ENCODE peak calls at places on chromosome 2, in five cellular contexts. One of them, this sample, is unnamed.
A peak's percentile ranks its signal among the peaks of the same experiment; 100 is the strongest.

GRCh38 chr2:24766609-24767008 is 26.6 kb downstream of the PTRHD1 start:
- DNase-seq in stimulated activated CD8-positive, alpha-beta memory T cell treated with anti-CD3 and anti-CD28 coated beads, Interleukin-15, amount 100 ng/mL, for 1 hour: no peak
- DNase-seq in HTR-8/SVneo: no peak
- DNase-seq in activated CD8-positive, alpha-beta T cell treated with anti-CD3 and anti-CD28 coated beads, Interleukin-2, amount 10 ng/mL, durations not matched to agents 7 days and 5 days: no peak
- DNase-seq in stimulated activated naive CD8-positive, alpha-beta T cell treated with anti-CD3 and anti-CD28 coated beads, Interleukin-15, amount 100 ng/mL, for 72 hours: no peak
- DNase-seq in this sample: no peak

GRCh38 chr2:200319587-200320337 is 13.3 kb downstream of the SPATS2L start:
- DNase-seq in stimulated activated CD8-positive, alpha-beta memory T cell treated with anti-CD3 and anti-CD28 coated beads, Interleukin-15, amount 100 ng/mL, for 1 hour: no peak
- DNase-seq in HTR-8/SVneo: peak; percentile 51
- DNase-seq in activated CD8-positive, alpha-beta T cell treated with anti-CD3 and anti-CD28 coated beads, Interleukin-2, amount 10 ng/mL, durations not matched to agents 7 days and 5 days: no peak
- DNase-seq in stimulated activated naive CD8-positive, alpha-beta T cell treated with anti-CD3 and anti-CD28 coated beads, Interleukin-15, amount 100 ng/mL, for 72 hours: no peak
- DNase-seq in this sample: no peak

GRCh38 chr2:162521871-162522655 is 178.1 kb downstream of the GCA start:
- DNase-seq in stimulated activated CD8-positive, alpha-beta memory T cell treated with anti-CD3 and anti-CD28 coated beads, Interleukin-15, amount 100 ng/mL, for 1 hour: no peak
- DNase-seq in HTR-8/SVneo: no peak
- DNase-seq in activated CD8-positive, alpha-beta T cell treated with anti-CD3 and anti-CD28 coated beads, Interleukin-2, amount 10 ng/mL, durations not matched to agents 7 days and 5 days: no peak
- DNase-seq in stimulated activated naive CD8-positive, alpha-beta T cell treated with anti-CD3 and anti-CD28 coated beads, Interleukin-15, amount 100 ng/mL, for 72 hours: no peak
- DNase-seq in this sample: no peak

GRCh38 chr2:181396575-181397062 is 60.6 kb upstream of the ITGA4 start:
- DNase-seq in stimulated activated CD8-positive, alpha-beta memory T cell treated with anti-CD3 and anti-CD28 coated beads, Interleukin-15, amount 100 ng/mL, for 1 hour: no peak
- DNase-seq in HTR-8/SVneo: no peak
- DNase-seq in activated CD8-positive, alpha-beta T cell treated with anti-CD3 and anti-CD28 coated beads, Interleukin-2, amount 10 ng/mL, durations not matched to agents 7 days and 5 days: no peak
- DNase-seq in stimulated activated naive CD8-positive, alpha-beta T cell treated with anti-CD3 and anti-CD28 coated beads, Interleukin-15, amount 100 ng/mL, for 72 hours: no peak
- DNase-seq in this sample: no peak

GRCh38 chr2:199160677-199161465 is 296.9 kb downstream of the SATB2 start:
- DNase-seq in stimulated activated CD8-positive, alpha-beta memory T cell treated with anti-CD3 and anti-CD28 coated beads, Interleukin-15, amount 100 ng/mL, for 1 hour: no peak
- DNase-seq in HTR-8/SVneo: peak; percentile 0
- DNase-seq in activated CD8-positive, alpha-beta T cell treated with anti-CD3 and anti-CD28 coated beads, Interleukin-2, amount 10 ng/mL, durations not matched to agents 7 days and 5 days: no peak
- DNase-seq in stimulated activated naive CD8-positive, alpha-beta T cell treated with anti-CD3 and anti-CD28 coated beads, Interleukin-15, amount 100 ng/mL, for 72 hours: no peak
- DNase-seq in this sample: no peak

GRCh38 chr2:45343618-45344017 is 267.4 kb downstream of the SRBD1 start:
- DNase-seq in stimulated activated CD8-positive, alpha-beta memory T cell treated with anti-CD3 and anti-CD28 coated beads, Interleukin-15, amount 100 ng/mL, for 1 hour: no peak
- DNase-seq in HTR-8/SVneo: no peak
- DNase-seq in activated CD8-positive, alpha-beta T cell treated with anti-CD3 and anti-CD28 coated beads, Interleukin-2, amount 10 ng/mL, durations not matched to agents 7 days and 5 days: no peak
- DNase-seq in stimulated activated naive CD8-positive, alpha-beta T cell treated with anti-CD3 and anti-CD28 coated beads, Interleukin-15, amount 100 ng/mL, for 72 hours: no peak
- DNase-seq in this sample: no peak

GRCh38 chr2:191840916-191841315 is 6.0 kb downstream of the CAVIN2 start:
- DNase-seq in stimulated activated CD8-positive, alpha-beta memory T cell treated with anti-CD3 and anti-CD28 coated beads, Interleukin-15, amount 100 ng/mL, for 1 hour: no peak
- DNase-seq in HTR-8/SVneo: no peak
- DNase-seq in activated CD8-positive, alpha-beta T cell treated with anti-CD3 and anti-CD28 coated beads, Interleukin-2, amount 10 ng/mL, durations not matched to agents 7 days and 5 days: no peak
- DNase-seq in stimulated activated naive CD8-positive, alpha-beta T cell treated with anti-CD3 and anti-CD28 coated beads, Interleukin-15, amount 100 ng/mL, for 72 hours: no peak
- DNase-seq in this sample: no peak

GRCh38 chr2:40032650-40033319 is 253.7 kb upstream of the THUMPD2 start:
- DNase-seq in stimulated activated CD8-positive, alpha-beta memory T cell treated with anti-CD3 and anti-CD28 coated beads, Interleukin-15, amount 100 ng/mL, for 1 hour: no peak
- DNase-seq in HTR-8/SVneo: no peak
- DNase-seq in activated CD8-positive, alpha-beta T cell treated with anti-CD3 and anti-CD28 coated beads, Interleukin-2, amount 10 ng/mL, durations not matched to agents 7 days and 5 days: no peak
- DNase-seq in stimulated activated naive CD8-positive, alpha-beta T cell treated with anti-CD3 and anti-CD28 coated beads, Interleukin-15, amount 100 ng/mL, for 72 hours: no peak
- DNase-seq in this sample: no peak

GRCh38 chr2:27211943-27212625 is at the start of the genes ATRAID and SLC5A6:
- DNase-seq in stimulated activated CD8-positive, alpha-beta memory T cell treated with anti-CD3 and anti-CD28 coated beads, Interleukin-15, amount 100 ng/mL, for 1 hour: peak; percentile 70
- DNase-seq in HTR-8/SVneo: peak; percentile 97
- DNase-seq in activated CD8-positive, alpha-beta T cell treated with anti-CD3 and anti-CD28 coated beads, Interleukin-2, amount 10 ng/mL, durations not matched to agents 7 days and 5 days: peak; percentile 91
- DNase-seq in stimulated activated naive CD8-positive, alpha-beta T cell treated with anti-CD3 and anti-CD28 coated beads, Interleukin-15, amount 100 ng/mL, for 72 hours: peak; percentile 91
- DNase-seq in this sample: peak; percentile 91

GRCh38 chr2:235724964-235725603 is 231.2 kb downstream of the AGAP1 start:
- DNase-seq in stimulated activated CD8-positive, alpha-beta memory T cell treated with anti-CD3 and anti-CD28 coated beads, Interleukin-15, amount 100 ng/mL, for 1 hour: no peak
- DNase-seq in HTR-8/SVneo: no peak
- DNase-seq in activated CD8-positive, alpha-beta T cell treated with anti-CD3 and anti-CD28 coated beads, Interleukin-2, amount 10 ng/mL, durations not matched to agents 7 days and 5 days: no peak
- DNase-seq in stimulated activated naive CD8-positive, alpha-beta T cell treated with anti-CD3 and anti-CD28 coated beads, Interleukin-15, amount 100 ng/mL, for 72 hours: no peak
- DNase-seq in this sample: peak; percentile 79

GRCh38 chr2:160652236-160652635 is 158.6 kb upstream of the RBMS1 start:
- DNase-seq in stimulated activated CD8-positive, alpha-beta memory T cell treated with anti-CD3 and anti-CD28 coated beads, Interleukin-15, amount 100 ng/mL, for 1 hour: peak; percentile 20
- DNase-seq in HTR-8/SVneo: no peak
- DNase-seq in activated CD8-positive, alpha-beta T cell treated with anti-CD3 and anti-CD28 coated beads, Interleukin-2, amount 10 ng/mL, durations not matched to agents 7 days and 5 days: peak; percentile 86
- DNase-seq in stimulated activated naive CD8-positive, alpha-beta T cell treated with anti-CD3 and anti-CD28 coated beads, Interleukin-15, amount 100 ng/mL, for 72 hours: peak; percentile 30
- DNase-seq in this sample: peak; percentile 58

GRCh38 chr2:28680657-28681056 is 71.0 kb upstream of the PPP1CB start:
- DNase-seq in stimulated activated CD8-positive, alpha-beta memory T cell treated with anti-CD3 and anti-CD28 coated beads, Interleukin-15, amount 100 ng/mL, for 1 hour: no peak
- DNase-seq in HTR-8/SVneo: no peak
- DNase-seq in activated CD8-positive, alpha-beta T cell treated with anti-CD3 and anti-CD28 coated beads, Interleukin-2, amount 10 ng/mL, durations not matched to agents 7 days and 5 days: no peak
- DNase-seq in stimulated activated naive CD8-positive, alpha-beta T cell treated with anti-CD3 and anti-CD28 coated beads, Interleukin-15, amount 100 ng/mL, for 72 hours: no peak
- DNase-seq in this sample: no peak

GRCh38 chr2:182522428-182522896 is 95.6 kb upstream of the PDE1A start:
- DNase-seq in stimulated activated CD8-positive, alpha-beta memory T cell treated with anti-CD3 and anti-CD28 coated beads, Interleukin-15, amount 100 ng/mL, for 1 hour: no peak
- DNase-seq in HTR-8/SVneo: no peak
- DNase-seq in activated CD8-positive, alpha-beta T cell treated with anti-CD3 and anti-CD28 coated beads, Interleukin-2, amount 10 ng/mL, durations not matched to agents 7 days and 5 days: no peak
- DNase-seq in stimulated activated naive CD8-positive, alpha-beta T cell treated with anti-CD3 and anti-CD28 coated beads, Interleukin-15, amount 100 ng/mL, for 72 hours: no peak
- DNase-seq in this sample: no peak

GRCh38 chr2:42448163-42448562 is 45.6 kb downstream of the KCNG3 start:
- DNase-seq in stimulated activated CD8-positive, alpha-beta memory T cell treated with anti-CD3 and anti-CD28 coated beads, Interleukin-15, amount 100 ng/mL, for 1 hour: no peak
- DNase-seq in HTR-8/SVneo: no peak
- DNase-seq in activated CD8-positive, alpha-beta T cell treated with anti-CD3 and anti-CD28 coated beads, Interleukin-2, amount 10 ng/mL, durations not matched to agents 7 days and 5 days: no peak
- DNase-seq in stimulated activated naive CD8-positive, alpha-beta T cell treated with anti-CD3 and anti-CD28 coated beads, Interleukin-15, amount 100 ng/mL, for 72 hours: no peak
- DNase-seq in this sample: no peak

GRCh38 chr2:98793275-98793674 is 62.3 kb upstream of the MGAT4A start:
- DNase-seq in stimulated activated CD8-positive, alpha-beta memory T cell treated with anti-CD3 and anti-CD28 coated beads, Interleukin-15, amount 100 ng/mL, for 1 hour: no peak
- DNase-seq in HTR-8/SVneo: no peak
- DNase-seq in activated CD8-positive, alpha-beta T cell treated with anti-CD3 and anti-CD28 coated beads, Interleukin-2, amount 10 ng/mL, durations not matched to agents 7 days and 5 days: no peak
- DNase-seq in stimulated activated naive CD8-positive, alpha-beta T cell treated with anti-CD3 and anti-CD28 coated beads, Interleukin-15, amount 100 ng/mL, for 72 hours: no peak
- DNase-seq in this sample: no peak

GRCh38 chr2:200735061-200735460 is 76.6 kb upstream of the BZW1 start:
- DNase-seq in stimulated activated CD8-positive, alpha-beta memory T cell treated with anti-CD3 and anti-CD28 coated beads, Interleukin-15, amount 100 ng/mL, for 1 hour: no peak
- DNase-seq in HTR-8/SVneo: no peak
- DNase-seq in activated CD8-positive, alpha-beta T cell treated with anti-CD3 and anti-CD28 coated beads, Interleukin-2, amount 10 ng/mL, durations not matched to agents 7 days and 5 days: no peak
- DNase-seq in stimulated activated naive CD8-positive, alpha-beta T cell treated with anti-CD3 and anti-CD28 coated beads, Interleukin-15, amount 100 ng/mL, for 72 hours: no peak
- DNase-seq in this sample: no peak

GRCh38 chr2:30899655-30900054 is 92.4 kb upstream of the CAPN13 start:
- DNase-seq in stimulated activated CD8-positive, alpha-beta memory T cell treated with anti-CD3 and anti-CD28 coated beads, Interleukin-15, amount 100 ng/mL, for 1 hour: no peak
- DNase-seq in HTR-8/SVneo: no peak
- DNase-seq in activated CD8-positive, alpha-beta T cell treated with anti-CD3 and anti-CD28 coated beads, Interleukin-2, amount 10 ng/mL, durations not matched to agents 7 days and 5 days: no peak
- DNase-seq in stimulated activated naive CD8-positive, alpha-beta T cell treated with anti-CD3 and anti-CD28 coated beads, Interleukin-15, amount 100 ng/mL, for 72 hours: no peak
- DNase-seq in this sample: no peak

GRCh38 chr2:66439291-66440010 is 4.5 kb downstream of the MEIS1 start:
- DNase-seq in stimulated activated CD8-positive, alpha-beta memory T cell treated with anti-CD3 and anti-CD28 coated beads, Interleukin-15, amount 100 ng/mL, for 1 hour: no peak
- DNase-seq in HTR-8/SVneo: no peak
- DNase-seq in activated CD8-positive, alpha-beta T cell treated with anti-CD3 and anti-CD28 coated beads, Interleukin-2, amount 10 ng/mL, durations not matched to agents 7 days and 5 days: no peak
- DNase-seq in stimulated activated naive CD8-positive, alpha-beta T cell treated with anti-CD3 and anti-CD28 coated beads, Interleukin-15, amount 100 ng/mL, for 72 hours: no peak
- DNase-seq in this sample: peak; percentile 70

GRCh38 chr2:88179228-88179679 is 9.1 kb downstream of the THNSL2 start:
- DNase-seq in stimulated activated CD8-positive, alpha-beta memory T cell treated with anti-CD3 and anti-CD28 coated beads, Interleukin-15, amount 100 ng/mL, for 1 hour: no peak
- DNase-seq in HTR-8/SVneo: no peak
- DNase-seq in activated CD8-positive, alpha-beta T cell treated with anti-CD3 and anti-CD28 coated beads, Interleukin-2, amount 10 ng/mL, durations not matched to agents 7 days and 5 days: no peak
- DNase-seq in stimulated activated naive CD8-positive, alpha-beta T cell treated with anti-CD3 and anti-CD28 coated beads, Interleukin-15, amount 100 ng/mL, for 72 hours: no peak
- DNase-seq in this sample: no peak

GRCh38 chr2:232139786-232140562 is 178.5 kb downstream of the DIS3L2 start:
- DNase-seq in stimulated activated CD8-positive, alpha-beta memory T cell treated with anti-CD3 and anti-CD28 coated beads, Interleukin-15, amount 100 ng/mL, for 1 hour: no peak
- DNase-seq in HTR-8/SVneo: no peak
- DNase-seq in activated CD8-positive, alpha-beta T cell treated with anti-CD3 and anti-CD28 coated beads, Interleukin-2, amount 10 ng/mL, durations not matched to agents 7 days and 5 days: no peak
- DNase-seq in stimulated activated naive CD8-positive, alpha-beta T cell treated with anti-CD3 and anti-CD28 coated beads, Interleukin-15, amount 100 ng/mL, for 72 hours: no peak
- DNase-seq in this sample: no peak

GRCh38 chr2:61762292-61762691 is 91.6 kb downstream of the FAM161A start:
- DNase-seq in stimulated activated CD8-positive, alpha-beta memory T cell treated with anti-CD3 and anti-CD28 coated beads, Interleukin-15, amount 100 ng/mL, for 1 hour: no peak
- DNase-seq in HTR-8/SVneo: no peak
- DNase-seq in activated CD8-positive, alpha-beta T cell treated with anti-CD3 and anti-CD28 coated beads, Interleukin-2, amount 10 ng/mL, durations not matched to agents 7 days and 5 days: no peak
- DNase-seq in stimulated activated naive CD8-positive, alpha-beta T cell treated with anti-CD3 and anti-CD28 coated beads, Interleukin-15, amount 100 ng/mL, for 72 hours: no peak
- DNase-seq in this sample: no peak

GRCh38 chr2:217156801-217157200 is 296.9 kb upstream of the TNP1 start:
- DNase-seq in stimulated activated CD8-positive, alpha-beta memory T cell treated with anti-CD3 and anti-CD28 coated beads, Interleukin-15, amount 100 ng/mL, for 1 hour: no peak
- DNase-seq in HTR-8/SVneo: no peak
- DNase-seq in activated CD8-positive, alpha-beta T cell treated with anti-CD3 and anti-CD28 coated beads, Interleukin-2, amount 10 ng/mL, durations not matched to agents 7 days and 5 days: no peak
- DNase-seq in stimulated activated naive CD8-positive, alpha-beta T cell treated with anti-CD3 and anti-CD28 coated beads, Interleukin-15, amount 100 ng/mL, for 72 hours: no peak
- DNase-seq in this sample: no peak

GRCh38 chr2:102826904-102827303 is 65.1 kb downstream of the TMEM182 start:
- DNase-seq in stimulated activated CD8-positive, alpha-beta memory T cell treated with anti-CD3 and anti-CD28 coated beads, Interleukin-15, amount 100 ng/mL, for 1 hour: no peak
- DNase-seq in HTR-8/SVneo: no peak
- DNase-seq in activated CD8-positive, alpha-beta T cell treated with anti-CD3 and anti-CD28 coated beads, Interleukin-2, amount 10 ng/mL, durations not matched to agents 7 days and 5 days: no peak
- DNase-seq in stimulated activated naive CD8-positive, alpha-beta T cell treated with anti-CD3 and anti-CD28 coated beads, Interleukin-15, amount 100 ng/mL, for 72 hours: no peak
- DNase-seq in this sample: peak; percentile 58

GRCh38 chr2:236085647-236086046 is 82.5 kb downstream of the GBX2 start:
- DNase-seq in stimulated activated CD8-positive, alpha-beta memory T cell treated with anti-CD3 and anti-CD28 coated beads, Interleukin-15, amount 100 ng/mL, for 1 hour: no peak
- DNase-seq in HTR-8/SVneo: no peak
- DNase-seq in activated CD8-positive, alpha-beta T cell treated with anti-CD3 and anti-CD28 coated beads, Interleukin-2, amount 10 ng/mL, durations not matched to agents 7 days and 5 days: no peak
- DNase-seq in stimulated activated naive CD8-positive, alpha-beta T cell treated with anti-CD3 and anti-CD28 coated beads, Interleukin-15, amount 100 ng/mL, for 72 hours: no peak
- DNase-seq in this sample: no peak

GRCh38 chr2:241738040-241738686 is 3.7 kb downstream of the D2HGDH start:
- DNase-seq in stimulated activated CD8-positive, alpha-beta memory T cell treated with anti-CD3 and anti-CD28 coated beads, Interleukin-15, amount 100 ng/mL, for 1 hour: no peak
- DNase-seq in HTR-8/SVneo: no peak
- DNase-seq in activated CD8-positive, alpha-beta T cell treated with anti-CD3 and anti-CD28 coated beads, Interleukin-2, amount 10 ng/mL, durations not matched to agents 7 days and 5 days: no peak
- DNase-seq in stimulated activated naive CD8-positive, alpha-beta T cell treated with anti-CD3 and anti-CD28 coated beads, Interleukin-15, amount 100 ng/mL, for 72 hours: no peak
- DNase-seq in this sample: no peak

GRCh38 chr2:64453710-64454315 is at the start of gene LGALSL:
- DNase-seq in stimulated activated CD8-positive, alpha-beta memory T cell treated with anti-CD3 and anti-CD28 coated beads, Interleukin-15, amount 100 ng/mL, for 1 hour: no peak
- DNase-seq in HTR-8/SVneo: peak; percentile 75
- DNase-seq in activated CD8-positive, alpha-beta T cell treated with anti-CD3 and anti-CD28 coated beads, Interleukin-2, amount 10 ng/mL, durations not matched to agents 7 days and 5 days: no peak
- DNase-seq in stimulated activated naive CD8-positive, alpha-beta T cell treated with anti-CD3 and anti-CD28 coated beads, Interleukin-15, amount 100 ng/mL, for 72 hours: peak; percentile 55
- DNase-seq in this sample: peak; percentile 89

GRCh38 chr2:96580771-96581170 is 44.2 kb downstream of the ARID5A start:
- DNase-seq in stimulated activated CD8-positive, alpha-beta memory T cell treated with anti-CD3 and anti-CD28 coated beads, Interleukin-15, amount 100 ng/mL, for 1 hour: no peak
- DNase-seq in HTR-8/SVneo: no peak
- DNase-seq in activated CD8-positive, alpha-beta T cell treated with anti-CD3 and anti-CD28 coated beads, Interleukin-2, amount 10 ng/mL, durations not matched to agents 7 days and 5 days: no peak
- DNase-seq in stimulated activated naive CD8-positive, alpha-beta T cell treated with anti-CD3 and anti-CD28 coated beads, Interleukin-15, amount 100 ng/mL, for 72 hours: no peak
- DNase-seq in this sample: no peak

GRCh38 chr2:46982356-46983064 is 66.9 kb upstream of the MCFD2 start:
- DNase-seq in stimulated activated CD8-positive, alpha-beta memory T cell treated with anti-CD3 and anti-CD28 coated beads, Interleukin-15, amount 100 ng/mL, for 1 hour: no peak
- DNase-seq in HTR-8/SVneo: no peak
- DNase-seq in activated CD8-positive, alpha-beta T cell treated with anti-CD3 and anti-CD28 coated beads, Interleukin-2, amount 10 ng/mL, durations not matched to agents 7 days and 5 days: no peak
- DNase-seq in stimulated activated naive CD8-positive, alpha-beta T cell treated with anti-CD3 and anti-CD28 coated beads, Interleukin-15, amount 100 ng/mL, for 72 hours: no peak
- DNase-seq in this sample: no peak

GRCh38 chr2:69538872-69539548 is 101.8 kb upstream of the NFU1 start:
- DNase-seq in stimulated activated CD8-positive, alpha-beta memory T cell treated with anti-CD3 and anti-CD28 coated beads, Interleukin-15, amount 100 ng/mL, for 1 hour: no peak
- DNase-seq in HTR-8/SVneo: peak; percentile 36
- DNase-seq in activated CD8-positive, alpha-beta T cell treated with anti-CD3 and anti-CD28 coated beads, Interleukin-2, amount 10 ng/mL, durations not matched to agents 7 days and 5 days: no peak
- DNase-seq in stimulated activated naive CD8-positive, alpha-beta T cell treated with anti-CD3 and anti-CD28 coated beads, Interleukin-15, amount 100 ng/mL, for 72 hours: no peak
- DNase-seq in this sample: no peak

GRCh38 chr2:83081835-83082522 is 1377.1 kb downstream of the SUCLG1 start:
- DNase-seq in stimulated activated CD8-positive, alpha-beta memory T cell treated with anti-CD3 and anti-CD28 coated beads, Interleukin-15, amount 100 ng/mL, for 1 hour: no peak
- DNase-seq in HTR-8/SVneo: peak; percentile 63
- DNase-seq in activated CD8-positive, alpha-beta T cell treated with anti-CD3 and anti-CD28 coated beads, Interleukin-2, amount 10 ng/mL, durations not matched to agents 7 days and 5 days: no peak
- DNase-seq in stimulated activated naive CD8-positive, alpha-beta T cell treated with anti-CD3 and anti-CD28 coated beads, Interleukin-15, amount 100 ng/mL, for 72 hours: no peak
- DNase-seq in this sample: peak; percentile 65

GRCh38 chr2:238022594-238023157 is 38.1 kb upstream of the SCLY start:
- DNase-seq in stimulated activated CD8-positive, alpha-beta memory T cell treated with anti-CD3 and anti-CD28 coated beads, Interleukin-15, amount 100 ng/mL, for 1 hour: no peak
- DNase-seq in HTR-8/SVneo: no peak
- DNase-seq in activated CD8-positive, alpha-beta T cell treated with anti-CD3 and anti-CD28 coated beads, Interleukin-2, amount 10 ng/mL, durations not matched to agents 7 days and 5 days: no peak
- DNase-seq in stimulated activated naive CD8-positive, alpha-beta T cell treated with anti-CD3 and anti-CD28 coated beads, Interleukin-15, amount 100 ng/mL, for 72 hours: no peak
- DNase-seq in this sample: no peak

GRCh38 chr2:203418271-203418670 is 90.1 kb downstream of the ABI2 start:
- DNase-seq in stimulated activated CD8-positive, alpha-beta memory T cell treated with anti-CD3 and anti-CD28 coated beads, Interleukin-15, amount 100 ng/mL, for 1 hour: no peak
- DNase-seq in HTR-8/SVneo: no peak
- DNase-seq in activated CD8-positive, alpha-beta T cell treated with anti-CD3 and anti-CD28 coated beads, Interleukin-2, amount 10 ng/mL, durations not matched to agents 7 days and 5 days: no peak
- DNase-seq in stimulated activated naive CD8-positive, alpha-beta T cell treated with anti-CD3 and anti-CD28 coated beads, Interleukin-15, amount 100 ng/mL, for 72 hours: no peak
- DNase-seq in this sample: no peak

GRCh38 chr2:142165790-142166189 is 35.0 kb upstream of the LRP1B start:
- DNase-seq in stimulated activated CD8-positive, alpha-beta memory T cell treated with anti-CD3 and anti-CD28 coated beads, Interleukin-15, amount 100 ng/mL, for 1 hour: no peak
- DNase-seq in HTR-8/SVneo: peak; percentile 18
- DNase-seq in activated CD8-positive, alpha-beta T cell treated with anti-CD3 and anti-CD28 coated beads, Interleukin-2, amount 10 ng/mL, durations not matched to agents 7 days and 5 days: no peak
- DNase-seq in stimulated activated naive CD8-positive, alpha-beta T cell treated with anti-CD3 and anti-CD28 coated beads, Interleukin-15, amount 100 ng/mL, for 72 hours: no peak
- DNase-seq in this sample: no peak

GRCh38 chr2:74020717-74021406 is 36.2 kb downstream of the TET3 start:
- DNase-seq in stimulated activated CD8-positive, alpha-beta memory T cell treated with anti-CD3 and anti-CD28 coated beads, Interleukin-15, amount 100 ng/mL, for 1 hour: no peak
- DNase-seq in HTR-8/SVneo: no peak
- DNase-seq in activated CD8-positive, alpha-beta T cell treated with anti-CD3 and anti-CD28 coated beads, Interleukin-2, amount 10 ng/mL, durations not matched to agents 7 days and 5 days: no peak
- DNase-seq in stimulated activated naive CD8-positive, alpha-beta T cell treated with anti-CD3 and anti-CD28 coated beads, Interleukin-15, amount 100 ng/mL, for 72 hours: no peak
- DNase-seq in this sample: no peak

GRCh38 chr2:99140860-99141109 is 722 bp upstream of the C2orf15 start:
- DNase-seq in stimulated activated CD8-positive, alpha-beta memory T cell treated with anti-CD3 and anti-CD28 coated beads, Interleukin-15, amount 100 ng/mL, for 1 hour: no peak
- DNase-seq in HTR-8/SVneo: peak; percentile 54
- DNase-seq in activated CD8-positive, alpha-beta T cell treated with anti-CD3 and anti-CD28 coated beads, Interleukin-2, amount 10 ng/mL, durations not matched to agents 7 days and 5 days: no peak
- DNase-seq in stimulated activated naive CD8-positive, alpha-beta T cell treated with anti-CD3 and anti-CD28 coated beads, Interleukin-15, amount 100 ng/mL, for 72 hours: no peak
- DNase-seq in this sample: no peak

GRCh38 chr2:27320958-27321543 is 1.8 kb downstream of the MPV17 start:
- DNase-seq in stimulated activated CD8-positive, alpha-beta memory T cell treated with anti-CD3 and anti-CD28 coated beads, Interleukin-15, amount 100 ng/mL, for 1 hour: no peak
- DNase-seq in HTR-8/SVneo: peak; percentile 98
- DNase-seq in activated CD8-positive, alpha-beta T cell treated with anti-CD3 and anti-CD28 coated beads, Interleukin-2, amount 10 ng/mL, durations not matched to agents 7 days and 5 days: no peak
- DNase-seq in stimulated activated naive CD8-positive, alpha-beta T cell treated with anti-CD3 and anti-CD28 coated beads, Interleukin-15, amount 100 ng/mL, for 72 hours: no peak
- DNase-seq in this sample: peak; percentile 75

GRCh38 chr2:89833780-89834117 is 1142.3 kb downstream of the RPIA start:
- DNase-seq in stimulated activated CD8-positive, alpha-beta memory T cell treated with anti-CD3 and anti-CD28 coated beads, Interleukin-15, amount 100 ng/mL, for 1 hour: no peak
- DNase-seq in HTR-8/SVneo: no peak
- DNase-seq in activated CD8-positive, alpha-beta T cell treated with anti-CD3 and anti-CD28 coated beads, Interleukin-2, amount 10 ng/mL, durations not matched to agents 7 days and 5 days: no peak
- DNase-seq in stimulated activated naive CD8-positive, alpha-beta T cell treated with anti-CD3 and anti-CD28 coated beads, Interleukin-15, amount 100 ng/mL, for 72 hours: no peak
- DNase-seq in this sample: no peak